ENCODE peak calls at places on chromosomes 16 and 17, in ten cellular contexts. O is stomach, M is GM12878, L is GM12892, V is prostate gland, B is spleen, P is transverse colon, S is H1, N is HCT116, H is suprapubic skin. Y is an unnamed sample.
A peak's percentile ranks its signal among the peaks of the same experiment; 100 is the strongest.

GRCh38 chr16:4317471-4318170 is 1.8 kb downstream of the GLIS2 start:
- DNase-seq in N (no peak), L (no peak), B (no peak), P (no peak), O (no peak), V (no peak), M (no peak), H (no peak), S (no peak), Y (no peak)

GRCh38 chr17:9016941-9017552 is 4.3 kb upstream of the NTN1 start:
- DNase-seq in B (no peak), H (no peak), O (peak; percentile 52), V (no peak), L (no peak), M (no peak), S (no peak), N (no peak), P (no peak), Y (no peak)

GRCh38 chr17:65403616-65404015 is 157.8 kb downstream of the AXIN2 start:
- DNase-seq in S (no peak), B (no peak), N (no peak), L (no peak), V (no peak), O (no peak), M (no peak), P (no peak), H (no peak), Y (no peak)

GRCh38 chr16:49643429-49644142 is 212.3 kb downstream of the ZNF423 start:
- DNase-seq in S (no peak), L (no peak), N (no peak), M (no peak), H (no peak), V (no peak), P (no peak), B (peak; percentile 54), O (no peak), Y (no peak)

GRCh38 chr17:38587956-38588771 is 17.6 kb downstream of the SRCIN1 start:
- DNase-seq in M (no peak), N (no peak), L (no peak), H (no peak), B (no peak), S (no peak), V (no peak), O (no peak), P (no peak), Y (no peak)

GRCh38 chr17:5031365-5032082 is 3.7 kb downstream of the SLC52A1 start:
- DNase-seq in B (peak; percentile 90), S (peak; percentile 47), O (peak; percentile 81), N (peak; percentile 62), V (peak; percentile 65), H (peak; percentile 88), P (peak; percentile 88), M (peak; percentile 55), L (peak; percentile 76), Y (peak; percentile 78)

GRCh38 chr16:2748757-2749455 is 3.5 kb upstream of the SRRM2 start:
- DNase-seq in H (no peak), B (peak; percentile 46), O (no peak), S (no peak), M (no peak), L (no peak), N (no peak), P (no peak), V (no peak), Y (no peak)

GRCh38 chr16:65409505-65409904 is 287.6 kb upstream of the CDH11 start:
- DNase-seq in L (no peak), O (no peak), P (no peak), S (no peak), N (no peak), H (no peak), M (no peak), B (no peak), V (no peak), Y (no peak)

GRCh38 chr16:60214321-60214720 is 1480.2 kb upstream of the GOT2 start:
- DNase-seq in N (no peak), P (no peak), H (no peak), S (no peak), L (no peak), V (no peak), M (no peak), O (no peak), B (no peak), Y (no peak)

GRCh38 chr17:59151007-59151406 is 4.0 kb downstream of the SKA2 start:
- DNase-seq in M (no peak), B (no peak), H (no peak), L (no peak), S (no peak), O (no peak), N (no peak), P (no peak), V (no peak), Y (no peak)

GRCh38 chr17:39755550-39756375 is 18.0 kb downstream of the GRB7 start:
- DNase-seq in O (no peak), S (no peak), P (peak; percentile 69), M (peak; percentile 84), V (no peak), L (no peak), H (no peak), N (no peak), B (peak; percentile 87), Y (no peak)

GRCh38 chr16:56204836-56205235 is 13.5 kb downstream of the GNAO1 start:
- DNase-seq in P (no peak), O (no peak), L (no peak), H (no peak), S (no peak), B (no peak), M (no peak), V (no peak), N (no peak), Y (no peak)

DNA sequence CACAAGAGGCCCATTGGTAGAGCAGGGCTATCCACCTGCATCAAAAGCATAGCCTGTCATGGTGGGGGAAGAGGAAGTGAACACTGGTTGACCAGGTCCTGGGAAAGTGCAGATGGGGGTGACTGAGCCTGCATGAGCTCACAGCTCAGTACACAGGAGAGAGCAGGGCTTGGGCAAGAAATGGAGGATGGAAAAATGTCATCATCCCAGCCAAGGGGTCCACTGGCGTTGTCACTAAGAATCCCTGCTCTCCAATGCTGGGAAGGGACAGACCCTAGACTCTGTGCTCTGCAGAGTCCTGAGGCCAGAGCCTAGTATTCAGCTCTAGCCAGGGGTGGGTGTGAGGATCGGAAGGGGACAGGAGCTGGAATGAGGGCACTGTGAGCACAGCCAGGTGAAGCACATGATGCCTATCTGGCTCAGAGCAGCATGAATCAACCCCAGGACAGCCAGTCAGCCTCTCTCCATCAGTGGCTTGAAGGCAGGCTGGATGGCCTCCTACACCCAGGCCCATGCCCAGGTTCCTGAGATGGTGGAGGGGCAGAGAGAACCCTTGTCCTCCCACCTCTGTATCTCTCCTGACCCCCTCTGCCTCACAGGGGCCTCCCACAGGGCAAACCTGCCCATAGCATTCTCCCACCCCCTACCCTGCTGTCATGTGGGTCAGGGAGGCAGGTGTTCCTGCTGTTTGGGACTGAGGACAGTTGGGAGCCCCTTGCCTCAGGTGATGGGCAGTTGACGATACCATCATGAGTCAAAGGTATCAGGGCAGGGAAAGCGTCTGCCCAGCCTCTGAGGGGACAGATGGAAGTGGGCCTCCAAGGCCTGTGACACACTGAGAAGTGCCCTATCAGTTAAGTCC is 13.8 kb upstream of the CTCF start:
- DNase-seq in V (no peak), H (no peak), O (no peak), B (peak; percentile 70), P (no peak), L (no peak), N (no peak), M (no peak), S (no peak), Y (no peak)
- TF ChIP-seq POLR2AphosphoS5 in V (no peak), H (no peak), O (no peak), B (peak; percentile 30), P (no peak), L (no peak), N (no peak), M (no peak), S (no peak), Y (no peak)

DNA sequence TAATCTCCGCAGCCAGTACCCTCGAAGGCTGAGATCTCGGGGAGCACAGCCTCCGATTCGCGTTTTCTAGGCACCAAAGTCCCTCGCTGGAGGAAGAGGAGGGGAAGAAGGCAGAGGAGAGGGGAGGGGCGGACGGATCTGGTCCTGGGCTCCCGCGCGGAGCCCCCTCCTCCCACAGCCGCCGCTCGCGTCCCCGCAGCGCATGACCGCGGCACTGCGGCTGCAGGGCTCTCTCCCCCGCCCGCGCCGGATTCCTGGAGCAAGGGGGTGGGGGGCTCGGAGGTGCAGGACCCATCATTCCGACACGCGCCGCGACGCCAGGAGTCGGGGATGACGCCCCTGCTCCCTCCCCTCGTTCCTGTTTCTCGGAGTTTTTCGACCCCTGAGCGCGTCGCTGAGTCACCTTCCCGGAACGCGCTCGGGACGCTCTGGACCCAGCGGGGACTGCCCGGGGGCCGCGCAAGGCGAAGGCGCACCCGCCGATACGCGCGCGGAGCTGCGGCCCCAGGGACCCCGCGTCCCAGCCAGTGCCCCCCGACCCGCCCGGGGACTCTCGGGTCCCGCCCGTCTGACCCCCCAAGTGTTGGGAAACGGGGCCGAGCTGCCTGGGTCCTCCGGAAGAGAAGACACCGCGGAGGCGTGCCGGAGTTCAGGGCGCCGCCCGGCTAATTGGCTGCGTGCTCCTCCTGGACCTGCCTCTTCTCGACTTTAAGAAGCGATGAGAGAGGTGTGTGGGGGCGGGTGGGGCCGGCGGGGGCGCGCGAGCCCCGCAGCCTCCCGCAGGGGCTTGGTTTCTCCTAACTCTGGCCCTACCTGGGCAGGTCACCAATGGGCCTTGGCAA is 1.4 kb upstream of the SPHK1 start:
- DNase-seq in B (peak; percentile 90), M (no peak), L (peak; percentile 78), O (peak; percentile 50), V (peak; percentile 69), P (peak; percentile 67), S (no peak), N (no peak), H (no peak), Y (peak; percentile 78)
- TF ChIP-seq POLR2A in B (no peak), M (no peak), L (no peak), O (no peak), V (peak; percentile 31), P (no peak), S (no peak), N (no peak), H (no peak), Y (no peak)

DNA sequence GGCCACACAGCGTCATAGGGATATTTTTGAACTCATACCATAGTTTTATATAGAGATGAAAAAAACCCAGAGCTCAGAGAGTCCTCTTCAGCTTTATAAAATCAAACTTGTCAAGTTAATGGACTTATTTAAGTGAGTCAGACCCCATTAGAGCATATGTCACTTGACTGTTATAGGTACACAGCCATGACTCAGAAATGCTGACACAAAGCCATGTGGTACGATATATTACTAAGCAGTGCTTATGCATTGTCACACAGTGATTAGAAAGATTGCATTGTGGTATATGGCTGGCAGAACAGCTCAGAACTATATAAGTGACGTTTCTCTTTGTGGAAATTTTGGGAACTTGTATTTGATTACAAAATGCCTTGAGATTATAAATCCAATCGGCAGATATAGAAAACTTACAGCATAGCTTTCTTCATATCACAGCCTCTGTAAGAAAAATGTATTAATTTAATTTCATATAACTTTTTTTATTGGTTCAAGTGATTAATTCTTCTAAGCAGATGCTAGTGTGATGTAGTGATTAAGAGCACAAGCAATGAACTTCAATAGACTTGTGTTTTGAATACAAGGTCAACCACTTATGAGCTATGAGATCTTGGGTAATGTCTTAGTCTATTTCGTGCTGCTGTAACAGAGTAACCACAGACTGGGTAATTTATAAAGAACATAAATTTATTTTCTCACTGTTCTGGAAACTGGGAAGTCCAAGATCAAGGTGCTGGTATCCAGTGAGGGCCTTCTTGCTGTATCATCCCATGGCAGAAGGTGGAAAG is 25.8 kb upstream of the GINS3 start:
- DNase-seq in P (no peak), S (no peak), H (no peak), O (no peak), N (no peak), M (no peak), V (no peak), L (no peak), B (no peak), Y (no peak)
- TF ChIP-seq POLR2AphosphoS5 in P (no peak), S (no peak), H (no peak), O (no peak), N (no peak), M (no peak), V (no peak), L (no peak), B (no peak), Y (no peak)

GRCh38 chr17:55421179-55421934 is at the start of gene MMD:
- DNase-seq in S (no peak), L (no peak), B (peak; percentile 90), O (no peak), P (peak; percentile 67), H (no peak), N (no peak), V (peak; percentile 39), M (no peak), Y (peak; percentile 25)
- TF ChIP-seq POLR2A in S (no peak), L (no peak), B (peak; percentile 34), O (no peak), P (peak; percentile 58), H (no peak), N (no peak), V (peak; percentile 12), M (peak; percentile 67), Y (no peak)

Y was measured in GM12891.